ENCODE peak calls at places on chromosomes 2 and 18, in five cellular contexts. Y is IMR-90, A is neuronal stem cell, G is H1, Z is H9. J is an unnamed sample. For H3K9me3, the result is how much of the 10 kb centered on the place peaks cover.

GRCh38 chr18:63882333-63883141 is 5.0 kb upstream of the SERPINB2 start:
- DNase-seq in Y (peak), A (no peak), G (no peak), Z (no peak), J (peak)

GRCh38 chr2:134146161-134146560 is 107.7 kb upstream of the MGAT5 start:
- DNase-seq in Y (no peak), A (no peak), G (no peak), Z (no peak), J (no peak)

GRCh38 chr2:44560352-44560751 is 198.6 kb downstream of the CAMKMT start:
- DNase-seq in Y (no peak), A (no peak), G (no peak), Z (no peak), J (no peak)

GRCh38 chr2:21916934-21917522 is 793.3 kb downstream of the TDRD15 start:
- DNase-seq in Y (peak), A (no peak), G (no peak), Z (no peak), J (peak)

GRCh38 chr2:200393191-200393590 is 86.7 kb downstream of the SPATS2L start:
- DNase-seq in Y (no peak), A (no peak), G (no peak), Z (no peak), J (no peak)

GRCh38 chr2:105779394-105779793 is 34.7 kb downstream of the NCK2 start:
- DNase-seq in Y (no peak), A (no peak), G (no peak), Z (no peak), J (no peak)

GRCh38 chr18:35041752-35042379 is 653 bp downstream of the MAPRE2 start:
- DNase-seq in Y (no peak), A (no peak), G (no peak), Z (no peak), J (no peak)

GRCh38 chr18:25817571-25818237 is 272.7 kb downstream of the SS18 start:
- DNase-seq in Y (no peak), A (no peak), G (no peak), Z (no peak), J (no peak)

GRCh38 chr2:100425573-100426383 is 8.3 kb upstream of the CHST10 start:
- DNase-seq in Y (no peak), A (no peak), G (no peak), Z (no peak), J (no peak)

GRCh38 chr2:46967990-46968647 is 52.5 kb upstream of the MCFD2 start:
- DNase-seq in Y (peak), A (no peak), G (no peak), Z (no peak), J (peak)

GRCh38 chr2:106053581-106053980 is 140.5 kb downstream of the UXS1 start:
- DNase-seq in Y (no peak), A (no peak), G (no peak), Z (no peak), J (no peak)

GRCh38 chr2:148020036-148020357 is 540 bp downstream of the ORC4 start:
- DNase-seq in Y (peak), A (no peak), G (no peak), Z (no peak), J (no peak)

DNA sequence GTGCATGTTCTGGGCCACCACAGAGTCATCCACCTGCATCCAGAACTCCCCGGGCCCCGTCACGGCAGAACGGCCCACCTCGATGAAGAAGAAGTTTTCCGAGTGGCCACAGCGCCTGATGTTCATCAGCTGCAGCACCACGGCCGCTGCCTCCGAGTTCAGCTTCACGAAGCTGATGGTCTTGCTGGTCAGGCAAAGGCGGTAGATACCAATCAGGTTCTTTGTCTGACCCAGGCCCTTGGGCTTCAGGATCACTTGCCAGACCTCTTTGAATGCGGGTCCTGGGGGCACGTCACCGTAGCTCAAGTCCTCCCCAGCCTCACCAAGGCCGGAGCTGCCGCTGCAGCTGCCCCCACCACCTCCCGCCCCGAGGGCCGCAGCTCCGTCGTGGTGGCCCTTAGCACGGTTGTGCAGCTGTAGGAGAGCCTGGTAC is 1.6 kb downstream of the IRS1 start:
- DNase-seq in Y (peak), A (no peak), G (no peak), Z (no peak), J (peak)
- H3K23ac ChIP-seq in Y (peak), A (peak), G (no peak), Z (no peak), J (peak)

DNA sequence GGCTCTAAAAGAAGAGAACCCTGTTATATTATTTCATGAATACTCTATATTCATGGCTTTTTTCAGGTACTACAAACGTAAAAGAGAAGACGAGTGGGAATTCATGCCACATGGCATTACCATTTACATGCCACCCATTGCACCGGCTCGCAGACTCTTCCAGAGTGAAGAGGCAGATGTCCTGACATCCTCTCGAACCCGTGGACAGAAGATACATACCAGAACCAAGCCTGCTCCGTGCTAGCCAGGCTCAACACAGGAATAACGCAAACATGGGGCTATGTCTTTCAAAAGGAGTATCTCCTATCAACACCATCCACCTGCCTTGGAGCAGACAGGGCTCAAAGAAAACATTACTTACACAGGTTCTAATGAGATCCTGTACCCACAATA is 168.8 kb downstream of the THADA start:
- DNase-seq in Y (no peak), A (no peak), G (no peak), Z (no peak), J (no peak)
- H2AK5ac ChIP-seq in Y (peak), A (no peak), G (no peak), Z (no peak), J (peak)

DNA sequence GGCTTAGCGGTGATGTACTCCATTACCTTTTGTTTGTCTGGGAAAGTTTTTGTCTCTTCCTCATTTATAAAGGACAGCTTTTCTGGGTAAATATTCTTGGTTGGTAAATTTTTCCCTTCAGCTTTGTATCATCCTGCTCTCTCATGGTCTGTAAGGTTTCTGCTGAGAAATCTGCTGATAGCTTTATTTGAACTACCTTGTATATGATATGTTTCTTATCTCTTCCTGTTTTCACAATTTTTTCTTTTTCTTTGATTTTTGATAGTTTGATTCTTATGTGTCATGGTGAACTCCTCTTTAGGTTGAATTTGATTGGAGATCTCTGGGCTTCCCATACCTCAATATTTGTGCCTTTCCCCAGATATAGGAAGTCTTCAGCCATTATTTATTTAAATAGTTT is 44.7 kb downstream of the MSTN start:
- DNase-seq in Y (no peak), A (no peak), G (no peak), Z (no peak), J (no peak)
- H3K9me3 ChIP-seq in Y (under half), A (under half), G (under half), Z (under half), J (under half)

DNA sequence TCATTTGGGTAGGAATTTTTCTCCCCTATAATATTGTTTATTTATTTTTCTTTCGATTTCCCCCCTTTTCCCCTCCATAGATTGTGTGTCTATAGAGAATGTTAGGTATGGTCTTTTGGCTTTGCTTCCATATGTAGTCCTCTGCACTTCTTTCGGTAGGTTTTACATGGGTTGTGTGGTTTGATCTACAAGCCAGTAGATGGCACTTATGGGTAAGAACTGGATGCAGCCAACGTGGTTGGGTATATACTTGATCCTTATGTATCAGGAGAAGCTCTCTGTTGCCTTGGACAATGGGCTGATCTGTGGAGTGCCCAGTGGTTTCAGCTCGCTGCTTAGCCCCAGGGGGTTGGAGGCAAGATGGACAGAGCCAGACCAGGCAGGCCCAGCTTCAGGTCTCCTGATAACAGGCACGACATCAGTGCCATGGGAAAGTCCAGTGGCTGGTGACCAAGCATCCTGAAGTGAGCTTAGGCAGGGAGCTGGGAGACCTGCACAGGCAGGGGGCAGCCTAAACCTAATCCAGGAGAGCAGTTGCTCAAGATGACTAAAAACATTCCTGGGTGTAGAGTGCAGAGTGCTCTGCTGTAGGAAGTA is 488.3 kb downstream of the CCDC85A start:
- DNase-seq in Y (no peak), A (no peak), G (no peak), Z (peak), J (no peak)
- H3K23ac ChIP-seq in Y (no peak), A (no peak), G (no peak), Z (no peak), J (no peak)

GRCh38 chr2:174607584-174607983 is 10.0 kb upstream of the WIPF1 start:
- DNase-seq in Y (no peak), A (no peak), G (no peak), Z (no peak), J (no peak)
- H2AK5ac ChIP-seq in Y (peak), A (no peak), G (no peak), Z (no peak), J (no peak)

J was measured in mesenchymal stem cell.